ENCODE peak calls at places on chromosomes 12 and 14, in five cellular contexts. G is A673, Z is tibial artery, O is anterior cingulate cortex, R is GM04503. J is an unnamed sample.

GRCh38 chr14:74571441-74571841 is 40.6 kb downstream of the LTBP2 start:
- DNase-seq in O (no peak), Z (no peak), R (no peak), G (no peak), J (no peak)

GRCh38 chr12:75724913-75725312 is 213.5 kb upstream of the KRR1 start:
- DNase-seq in O (no peak), R (peak), G (peak), Z (no peak), J (peak)

GRCh38 chr12:60394680-60395079 is 798.9 kb downstream of the SLC16A7 start:
- DNase-seq in G (peak), O (no peak), R (peak), Z (no peak), J (no peak)

GRCh38 chr12:51393676-51394545 is 2.7 kb upstream of the GALNT6 start:
- DNase-seq in Z (no peak), R (peak), G (no peak), O (no peak), J (no peak)

GRCh38 chr14:100779691-100780080 is 46.2 kb upstream of the MEG3 start:
- DNase-seq in O (no peak), G (no peak), Z (no peak), R (no peak), J (no peak)

GRCh38 chr14:69354383-69355154 is 43.5 kb downstream of the ERH start:
- DNase-seq in R (no peak), Z (no peak), O (no peak), G (no peak), J (peak)

GRCh38 chr14:39873793-39874192 is 441.6 kb upstream of the FBXO33 start:
- DNase-seq in G (no peak), O (no peak), Z (no peak), R (no peak), J (no peak)

GRCh38 chr12:130920711-130921381 is 32.9 kb upstream of the ADGRD1 start:
- DNase-seq in G (no peak), Z (peak), O (no peak), R (peak), J (no peak)

GRCh38 chr12:105555556-105555973 is 225.1 kb downstream of the C12orf75 start:
- DNase-seq in O (no peak), G (no peak), R (no peak), Z (no peak), J (no peak)

J was measured in Ammon's horn.